ENCODE peak calls at places on chromosomes 1 and 21, in ten cellular contexts. V, R, P, C, X, J, H, W, G and I are unnamed samples. For H3K4me1, the result is how much of the 10 kb centered on the place peaks cover.

GRCh38 chr1:89022167-89022959 is at the start of gene GBP3:
- DNase-seq in V (no peak), C (no peak), G (peak), H (no peak), X (no peak), W (peak), R (no peak), J (peak), P (no peak), I (no peak)

GRCh38 chr1:84344286-84344685 is 42.8 kb downstream of the SAMD13 start:
- DNase-seq in H (no peak), P (no peak), W (no peak), X (no peak), V (no peak), J (no peak), G (peak), C (no peak), R (no peak), I (no peak)

GRCh38 chr21:25836396-25836795 is 101.6 kb downstream of the GABPA start:
- DNase-seq in V (no peak), J (no peak), P (no peak), R (no peak), C (no peak), H (no peak), X (no peak), W (no peak), G (no peak), I (no peak)

GRCh38 chr1:98051065-98051675 is 130.3 kb upstream of the DPYD start:
- DNase-seq in H (peak), G (peak), X (peak), W (peak), C (no peak), P (peak), V (peak), J (peak), R (peak), I (peak)

GRCh38 chr1:116332461-116332860 is 40.6 kb upstream of the ATP1A1 start:
- DNase-seq in R (no peak), G (no peak), J (no peak), V (no peak), H (no peak), W (no peak), C (no peak), P (no peak), X (no peak), I (no peak)

GRCh38 chr1:172180886-172181285 is 239.6 kb upstream of the C1orf105 start:
- DNase-seq in R (no peak), C (no peak), J (no peak), V (peak), X (peak), P (peak), H (no peak), W (peak), G (peak), I (no peak)

GRCh38 chr1:89260575-89261275 is 11.9 kb downstream of the GBP5 start:
- DNase-seq in R (no peak), H (peak), J (no peak), G (peak), C (no peak), V (no peak), W (no peak), X (no peak), P (no peak), I (no peak)

GRCh38 chr1:78601068-78601467 is 19.2 kb upstream of the IFI44L start:
- DNase-seq in V (no peak), X (no peak), W (no peak), R (no peak), H (no peak), G (no peak), P (no peak), J (no peak), C (no peak), I (no peak)

GRCh38 chr1:52268372-52268771 is 97.6 kb downstream of the CC2D1B start:
- DNase-seq in W (no peak), J (no peak), X (no peak), C (no peak), P (no peak), G (peak), H (no peak), V (no peak), R (no peak), I (no peak)

GRCh38 chr1:74425669-74426068 is 86.7 kb downstream of the LRRC53 start:
- DNase-seq in V (no peak), X (no peak), P (no peak), W (no peak), H (no peak), C (no peak), G (no peak), R (no peak), J (no peak), I (no peak)

GRCh38 chr1:193553562-193553961 is 367.1 kb upstream of the B3GALT2 start:
- DNase-seq in C (no peak), R (no peak), W (no peak), X (no peak), P (no peak), V (no peak), J (no peak), G (no peak), H (no peak), I (no peak)

GRCh38 chr1:97412155-97412554 is 508.7 kb downstream of the DPYD start:
- DNase-seq in R (no peak), W (no peak), G (peak), P (no peak), H (no peak), J (no peak), V (no peak), X (no peak), C (no peak), I (no peak)

GRCh38 chr1:41399148-41399795 is 38.0 kb downstream of the FOXO6 start:
- DNase-seq in J (no peak), W (no peak), R (no peak), X (no peak), H (peak), G (no peak), V (no peak), C (no peak), P (no peak), I (no peak)

GRCh38 chr1:54239041-54239410 is 39.1 kb downstream of the MRPL37 start:
- DNase-seq in R (no peak), W (no peak), P (no peak), V (no peak), G (no peak), C (no peak), H (no peak), J (no peak), X (no peak), I (no peak)

GRCh38 chr1:223137402-223138100 is 5.5 kb downstream of the TLR5 start:
- DNase-seq in J (no peak), W (no peak), P (no peak), C (no peak), R (peak), G (peak), V (no peak), X (no peak), H (no peak), I (no peak)

GRCh38 chr1:84505167-84506001 is 802 bp upstream of the SPATA1 start:
- DNase-seq in G (peak), X (no peak), C (no peak), J (peak), W (peak), P (no peak), V (no peak), R (peak), H (peak), I (no peak)

GRCh38 chr1:74729741-74730478 is 2.9 kb downstream of the CRYZ start:
- DNase-seq in P (no peak), W (no peak), X (no peak), V (no peak), J (no peak), R (no peak), G (peak), C (no peak), H (no peak), I (no peak)

GRCh38 chr1:154940880-154941228 is 4.3 kb upstream of the PMVK start:
- DNase-seq in P (no peak), C (no peak), G (no peak), R (no peak), W (no peak), J (peak), V (no peak), H (no peak), X (no peak), I (no peak)

GRCh38 chr1:231241751-231242150 is 739 bp downstream of the GNPAT start:
- DNase-seq in J (peak), W (no peak), R (no peak), H (peak), V (no peak), X (no peak), P (no peak), G (peak), C (no peak), I (no peak)

GRCh38 chr1:8013399-8013798 is 12.7 kb downstream of the ERRFI1 start:
- DNase-seq in H (no peak), X (no peak), J (no peak), R (no peak), C (no peak), G (no peak), W (no peak), V (no peak), P (no peak), I (no peak)

GRCh38 chr21:42562816-42563215 is 49.2 kb downstream of the SLC37A1 start:
- DNase-seq in J (no peak), H (no peak), W (no peak), P (no peak), V (no peak), R (no peak), C (no peak), G (no peak), X (no peak), I (no peak)

GRCh38 chr1:170725326-170725725 is 61.4 kb downstream of the PRRX1 start:
- DNase-seq in V (no peak), P (no peak), R (no peak), G (no peak), H (no peak), C (no peak), X (no peak), W (no peak), J (no peak), I (no peak)

DNA sequence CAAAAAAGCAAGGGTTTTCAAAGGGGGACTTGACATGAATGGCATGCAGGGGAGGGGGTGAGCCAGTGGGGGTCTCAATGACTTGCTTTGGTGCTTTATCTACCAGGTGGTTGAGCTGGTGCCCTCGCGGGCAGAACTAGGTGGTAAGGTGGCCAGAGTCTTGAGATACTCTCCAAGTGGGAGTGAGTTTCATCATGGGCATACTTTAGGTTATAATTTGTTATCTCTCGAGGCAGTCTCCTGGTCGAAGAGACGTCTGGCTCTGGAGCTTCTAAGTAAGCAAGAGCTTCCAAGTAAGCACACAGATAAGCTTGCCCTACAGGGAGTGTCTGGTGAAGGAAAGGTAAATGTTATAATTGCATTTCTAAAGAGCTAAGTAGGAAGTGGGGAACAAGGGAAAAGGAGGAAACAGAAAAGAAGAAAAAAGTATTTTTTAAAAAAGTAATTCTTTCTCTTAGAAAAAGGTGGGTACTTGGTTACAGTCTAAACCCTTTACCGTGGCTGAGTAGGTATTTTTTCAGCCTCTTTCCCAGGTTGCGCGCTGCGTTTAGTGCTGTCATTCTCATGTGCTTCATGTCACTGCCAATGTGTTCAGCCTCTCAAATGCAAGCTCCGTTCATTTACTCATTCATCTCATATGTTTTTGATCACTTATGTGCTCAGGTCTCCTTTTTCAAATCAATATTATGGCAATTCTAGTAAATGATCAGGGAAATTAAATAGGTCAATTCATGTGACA is 31.6 kb upstream of the DNAJC6 start:
- DNase-seq in C (no peak), W (no peak), R (no peak), J (no peak), H (peak), P (no peak), V (no peak), X (no peak), G (no peak), I (no peak)
- H3K4me3 ChIP-seq in C (no peak), W (no peak), R (no peak), J (no peak), H (peak), P (no peak), V (no peak), X (no peak), G (no peak), I (no peak)

GRCh38 chr1:12445257-12445656 is 172.8 kb downstream of the DHRS3 start:
- DNase-seq in X (no peak), P (no peak), J (no peak), C (no peak), V (no peak), H (no peak), R (no peak), W (no peak), G (no peak), I (no peak)

GRCh38 chr1:12447849-12448312 is 170.1 kb downstream of the DHRS3 start:
- DNase-seq in C (no peak), V (no peak), X (no peak), P (no peak), W (no peak), J (no peak), G (peak), R (peak), H (no peak), I (no peak)

GRCh38 chr1:12448746-12449177 is 169.2 kb downstream of the DHRS3 start:
- DNase-seq in W (no peak), G (peak), J (no peak), R (peak), C (no peak), X (no peak), H (no peak), P (peak), V (no peak), I (no peak)

GRCh38 chr1:12447301-12447700 is 170.7 kb downstream of the DHRS3 start:
- DNase-seq in P (no peak), X (no peak), H (no peak), V (no peak), W (no peak), J (no peak), R (peak), C (no peak), G (peak), I (no peak)

GRCh38 chr1:12446593-12446992 is 171.4 kb downstream of the DHRS3 start:
- DNase-seq in R (no peak), V (no peak), H (no peak), W (no peak), J (no peak), G (no peak), P (no peak), C (no peak), X (no peak), I (no peak)
- H3K4me1 ChIP-seq in R (under half), V (half or more), H (under half), W (half or more), J (under half), G (under half), P (half or more), C (half or more), X (half or more), I (under half)

GRCh38 chr1:31625561-31626272 is 8.2 kb downstream of the HCRTR1 start:
- DNase-seq in C (no peak), H (no peak), G (peak), J (no peak), R (no peak), V (no peak), X (no peak), W (no peak), P (no peak), I (no peak)

GRCh38 chr1:31623365-31623764 is 5.9 kb downstream of the HCRTR1 start:
- DNase-seq in G (no peak), W (no peak), J (no peak), H (no peak), R (no peak), V (no peak), P (no peak), X (no peak), C (no peak), I (no peak)

GRCh38 chr1:31626451-31627202 is 9.1 kb downstream of the HCRTR1 start:
- DNase-seq in P (no peak), C (no peak), V (no peak), R (no peak), H (no peak), W (no peak), J (no peak), X (no peak), G (peak), I (no peak)

GRCh38 chr1:31624354-31625179 is 7.1 kb downstream of the HCRTR1 start:
- DNase-seq in P (no peak), G (no peak), H (no peak), R (peak), W (no peak), C (no peak), V (no peak), X (no peak), J (peak), I (no peak)

DNA sequence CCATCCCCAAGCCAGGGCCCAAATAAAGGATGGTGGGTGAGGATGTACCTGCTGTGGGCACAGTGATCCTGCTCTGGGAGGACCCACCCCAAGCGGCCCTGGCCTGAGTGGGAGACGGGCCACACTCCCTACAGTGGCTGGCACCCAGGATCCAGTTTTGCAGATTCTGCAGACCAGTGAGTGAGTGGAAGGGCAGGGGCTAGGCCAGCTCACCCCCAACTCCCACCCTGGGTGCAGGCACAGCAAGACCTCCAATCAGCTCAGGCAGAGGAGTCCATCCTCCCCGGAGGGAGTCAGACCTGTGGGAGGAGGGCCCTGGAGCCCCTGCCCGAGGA is 7.7 kb downstream of the HCRTR1 start:
- DNase-seq in G (no peak), R (peak), X (no peak), C (no peak), V (no peak), J (no peak), H (no peak), W (no peak), P (no peak), I (no peak)
- H3K27ac ChIP-seq in G (no peak), R (no peak), X (peak), C (no peak), V (no peak), J (no peak), H (no peak), W (no peak), P (no peak), I (no peak)

GRCh38 chr1:15803380-15803779 is 4.1 kb downstream of the UQCRHL start:
- DNase-seq in X (no peak), H (peak), V (no peak), R (no peak), G (peak), W (no peak), P (no peak), J (peak), C (no peak), I (no peak)
- H3K4me3 ChIP-seq in X (no peak), H (no peak), V (no peak), R (no peak), G (no peak), W (no peak), P (no peak), J (no peak), C (no peak), I (no peak)

DNA sequence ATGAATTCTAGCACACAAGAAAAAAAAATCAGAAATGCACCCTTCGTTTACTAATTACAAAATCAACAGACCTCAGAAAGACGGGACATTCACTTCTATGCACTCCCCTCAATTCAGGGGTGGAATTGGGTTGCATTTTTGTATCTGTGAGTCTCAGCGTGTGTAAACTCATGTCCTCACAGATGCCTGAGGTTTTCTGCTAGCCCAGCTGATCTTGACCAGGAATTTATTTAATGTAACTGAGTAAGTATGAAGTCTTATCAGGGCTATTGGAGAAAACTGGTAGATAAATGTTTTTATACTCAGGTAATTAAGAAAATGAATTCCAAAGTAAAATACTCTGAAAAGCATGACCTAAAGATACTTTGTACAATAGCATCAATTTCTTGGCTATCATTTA is 167.7 kb downstream of the RUNX1 start:
- DNase-seq in G (peak), P (no peak), C (no peak), V (no peak), X (no peak), W (no peak), H (no peak), J (no peak), R (no peak), I (no peak)
- H3K4me1 ChIP-seq in G (half or more), P (under half), C (under half), V (under half), X (under half), W (half or more), H (under half), J (under half), R (under half), I (under half)

DNA sequence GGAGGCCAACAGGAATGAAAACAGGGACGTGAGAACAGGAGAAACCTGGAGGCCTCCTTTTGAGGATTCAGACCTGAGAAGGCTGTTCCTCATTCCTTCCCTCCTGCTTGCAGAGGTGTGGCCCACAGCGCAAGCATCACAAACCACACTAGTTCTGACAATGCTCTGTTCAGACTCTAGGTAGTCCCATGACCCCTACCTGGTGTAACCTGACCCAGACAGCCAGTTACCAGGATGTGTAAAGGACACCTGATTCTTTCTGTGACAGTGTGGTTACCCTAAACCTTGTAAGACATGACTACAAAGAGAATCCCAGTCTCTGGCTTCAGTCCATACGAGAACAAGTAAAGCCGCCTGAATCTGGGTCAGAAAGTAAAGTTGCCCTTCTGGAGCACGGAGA is 3.2 kb downstream of the MECR start:
- DNase-seq in G (no peak), R (peak), J (no peak), W (no peak), V (no peak), C (no peak), P (no peak), H (no peak), X (no peak), I (no peak)
- H3K27ac ChIP-seq in G (no peak), R (no peak), J (no peak), W (no peak), V (no peak), C (no peak), P (no peak), H (no peak), X (no peak), I (no peak)

DNA sequence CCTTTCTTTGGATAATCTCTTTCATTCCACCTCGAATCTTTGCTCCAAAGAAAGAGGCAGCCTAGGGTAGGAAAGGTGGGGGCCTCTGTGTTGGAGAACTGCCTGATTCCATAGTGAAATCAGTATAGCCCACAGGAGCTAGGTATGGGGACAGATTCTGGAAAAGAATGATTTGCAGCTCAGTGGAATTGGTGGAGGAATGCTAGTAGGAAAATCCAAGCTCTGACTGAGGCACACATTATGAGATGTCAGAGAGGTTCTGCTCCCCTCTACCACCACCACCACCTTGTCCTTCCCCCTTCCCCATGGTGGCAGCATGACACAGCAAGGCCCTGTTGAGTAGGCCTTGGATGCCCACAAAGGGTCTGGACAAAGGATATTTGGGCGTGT is 810 bp downstream of the MLLT11 start:
- DNase-seq in H (no peak), P (no peak), V (no peak), W (no peak), C (no peak), G (no peak), X (no peak), J (no peak), R (no peak), I (no peak)
- H3K4me3 ChIP-seq in H (peak), P (no peak), V (no peak), W (no peak), C (no peak), G (peak), X (peak), J (peak), R (no peak), I (no peak)

GRCh38 chr1:3658231-3658615 is 5.9 kb downstream of the TP73 start:
- DNase-seq in X (no peak), V (no peak), C (no peak), P (no peak), G (no peak), H (no peak), W (no peak), R (no peak), J (no peak), I (no peak)

GRCh38 chr1:3661631-3662030 is 9.3 kb downstream of the TP73 start:
- DNase-seq in P (no peak), J (no peak), R (no peak), C (no peak), X (no peak), G (no peak), V (no peak), H (no peak), W (no peak), I (no peak)

GRCh38 chr1:3662080-3662671 is 9.9 kb downstream of the TP73 start:
- DNase-seq in R (no peak), X (no peak), P (no peak), W (no peak), H (no peak), G (no peak), J (no peak), C (no peak), V (no peak), I (no peak)

GRCh38 chr1:3659093-3659492 is 6.8 kb downstream of the TP73 start:
- DNase-seq in V (no peak), H (no peak), R (no peak), P (no peak), C (no peak), W (no peak), J (no peak), G (no peak), X (no peak), I (no peak)

GRCh38 chr1:3660704-3661103 is 8.4 kb downstream of the TP73 start:
- DNase-seq in P (no peak), X (no peak), W (no peak), V (no peak), G (no peak), R (no peak), H (no peak), J (no peak), C (no peak), I (no peak)
- H3K4me1 ChIP-seq in P (under half), X (under half), W (under half), V (under half), G (under half), R (under half), H (under half), J (under half), C (under half), I (under half)